ENCODE peak calls at places on chromosome 9, in five cellular contexts. W is IMR-90, F is HCT116, R is neuronal stem cell, S is heart right ventricle. H is an unnamed sample. For H3K27me3, the result is how much of the 10 kb centered on the place peaks cover.

GRCh38 chr9:129561594-129562281 is 59.2 kb downstream of the C9orf50 start:
- DNase-seq in W (peak), F (no peak), R (no peak), S (no peak), H (no peak)

GRCh38 chr9:90894956-90895687 is 93.5 kb downstream of the SYK start:
- DNase-seq in W (no peak), F (no peak), R (no peak), S (no peak), H (no peak)

GRCh38 chr9:127769985-127770904 is 8.2 kb downstream of the SH2D3C start:
- DNase-seq in W (no peak), F (no peak), R (no peak), S (no peak), H (no peak)

GRCh38 chr9:80294318-80294717 is 722.6 kb downstream of the TLE4 start:
- DNase-seq in W (no peak), F (no peak), R (no peak), S (no peak), H (no peak)

GRCh38 chr9:95230046-95230445 is 87.5 kb downstream of the FANCC start:
- DNase-seq in W (no peak), F (no peak), R (no peak), S (no peak), H (no peak)

GRCh38 chr9:2560175-2560574 is 61.4 kb upstream of the VLDLR start:
- DNase-seq in W (no peak), F (no peak), R (no peak), S (no peak), H (no peak)

GRCh38 chr9:32427111-32427873 is 42.8 kb downstream of the ACO1 start:
- DNase-seq in W (peak), F (no peak), R (no peak), S (no peak), H (no peak)

GRCh38 chr9:130382636-130383349 is 62.0 kb upstream of the ASS1 start:
- DNase-seq in W (no peak), F (no peak), R (no peak), S (no peak), H (no peak)

GRCh38 chr9:105332471-105332870 is 88.0 kb downstream of the SLC44A1 start:
- DNase-seq in W (peak), F (no peak), R (no peak), S (no peak), H (no peak)

GRCh38 chr9:27672730-27673129 is 99.4 kb upstream of the C9orf72 start:
- DNase-seq in W (no peak), F (no peak), R (no peak), S (no peak), H (no peak)

GRCh38 chr9:110828148-110828730 is 159.6 kb downstream of the MUSK start:
- DNase-seq in W (peak), F (no peak), R (no peak), S (peak), H (no peak)

GRCh38 chr9:22446950-22447606 is 454 bp downstream of the DMRTA1 start:
- DNase-seq in W (peak), F (no peak), R (peak), S (peak), H (no peak)

GRCh38 chr9:105216440-105217178 is 27.8 kb upstream of the SLC44A1 start:
- DNase-seq in W (no peak), F (no peak), R (no peak), S (peak), H (no peak)

GRCh38 chr9:133874061-133874638 is 118.0 kb downstream of the VAV2 start:
- DNase-seq in W (peak), F (peak), R (no peak), S (no peak), H (no peak)

GRCh38 chr9:23555849-23556248 is 270.2 kb downstream of the ELAVL2 start:
- DNase-seq in W (no peak), F (no peak), R (no peak), S (no peak), H (no peak)

GRCh38 chr9:134689320-134690181 is 47.9 kb downstream of the COL5A1 start:
- DNase-seq in W (peak), F (peak), R (peak), S (peak), H (no peak)

GRCh38 chr9:97808415-97808814 is 44.6 kb upstream of the FOXE1 start:
- DNase-seq in W (no peak), F (no peak), R (no peak), S (no peak), H (no peak)

GRCh38 chr9:100213730-100214477 is 114.9 kb downstream of the INVS start:
- DNase-seq in W (peak), F (no peak), R (no peak), S (no peak), H (no peak)

GRCh38 chr9:134066923-134067851 is 639 bp downstream of the BRD3 start:
- DNase-seq in W (peak), F (no peak), R (no peak), S (no peak), H (peak)

GRCh38 chr9:86891886-86892437 is 55.3 kb downstream of the GAS1 start:
- DNase-seq in W (no peak), F (no peak), R (no peak), S (no peak), H (no peak)

GRCh38 chr9:16150501-16150900 is 597.7 kb downstream of the CCDC171 start:
- DNase-seq in W (no peak), F (no peak), R (no peak), S (peak), H (no peak)

GRCh38 chr9:91817106-91817492 is 132.9 kb downstream of the ROR2 start:
- DNase-seq in W (no peak), F (no peak), R (no peak), S (no peak), H (no peak)

GRCh38 chr9:127934986-127935385 is 2.7 kb downstream of the DPM2 start:
- DNase-seq in W (no peak), F (no peak), R (no peak), S (no peak), H (no peak)

GRCh38 chr9:21576331-21577189 is 94.4 kb upstream of the IFNE start:
- DNase-seq in W (peak), F (peak), R (peak), S (no peak), H (peak)

GRCh38 chr9:18692240-18692639 is 218.3 kb downstream of the ADAMTSL1 start:
- DNase-seq in W (no peak), F (no peak), R (no peak), S (no peak), H (no peak)

GRCh38 chr9:114096866-114097612 is 2.1 kb downstream of the KIF12 start:
- DNase-seq in W (no peak), F (no peak), R (no peak), S (no peak), H (no peak)
- H3K4me3 ChIP-seq in W (no peak), F (no peak), R (no peak), S (no peak), H (no peak)

GRCh38 chr9:76654051-76654461 is 110.2 kb upstream of the PCA3 start:
- DNase-seq in W (no peak), F (no peak), R (no peak), S (no peak), H (no peak)

GRCh38 chr9:76652894-76653293 is 111.3 kb upstream of the PCA3 start:
- DNase-seq in W (peak), F (no peak), R (no peak), S (no peak), H (no peak)

GRCh38 chr9:76649894-76650293 is 114.3 kb upstream of the PCA3 start:
- DNase-seq in W (no peak), F (no peak), R (no peak), S (no peak), H (no peak)

GRCh38 chr9:76651114-76651697 is 113.0 kb upstream of the PCA3 start:
- DNase-seq in W (no peak), F (no peak), R (no peak), S (no peak), H (no peak)

GRCh38 chr9:76650692-76651091 is 113.5 kb upstream of the PCA3 start:
- DNase-seq in W (no peak), F (no peak), R (no peak), S (no peak), H (no peak)
- H3K27ac ChIP-seq in W (peak), F (no peak), R (no peak), S (no peak), H (no peak)

DNA sequence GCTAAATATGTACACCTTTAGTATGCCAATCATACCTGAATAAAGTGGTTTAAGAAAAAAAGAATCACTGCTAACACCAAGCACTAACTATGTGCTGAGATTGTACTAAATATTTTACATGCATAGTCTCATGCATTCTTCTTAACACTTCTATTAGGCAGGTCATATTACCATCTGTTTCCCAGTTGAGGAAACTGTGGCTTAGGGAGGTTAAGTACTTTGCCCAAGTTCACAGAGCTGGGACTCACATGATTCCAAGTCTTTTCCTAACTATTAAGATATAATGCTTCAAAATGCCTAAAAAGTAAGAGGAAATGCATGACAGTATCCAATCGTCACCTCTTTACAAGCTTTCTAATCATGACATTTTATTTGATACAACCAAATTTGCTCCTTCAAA is 69.2 kb upstream of the PLPP6 start:
- DNase-seq in W (no peak), F (no peak), R (no peak), S (no peak), H (no peak)
- H3K27me3 ChIP-seq in W (under half), F (under half), R (under half), S (under half), H (under half)

GRCh38 chr9:34650816-34651215 is 1.2 kb upstream of the IL11RA start:
- DNase-seq in W (peak), F (no peak), R (no peak), S (no peak), H (no peak)

GRCh38 chr9:34651286-34651685 is 699 bp upstream of the IL11RA start:
- DNase-seq in W (peak), F (no peak), R (no peak), S (no peak), H (no peak)

GRCh38 chr9:34653131-34653530 is 1.1 kb downstream of the IL11RA start:
- DNase-seq in W (peak), F (no peak), R (no peak), S (no peak), H (no peak)

GRCh38 chr9:34652608-34653007 is 623 bp downstream of the IL11RA start:
- DNase-seq in W (no peak), F (no peak), R (no peak), S (no peak), H (no peak)

DNA sequence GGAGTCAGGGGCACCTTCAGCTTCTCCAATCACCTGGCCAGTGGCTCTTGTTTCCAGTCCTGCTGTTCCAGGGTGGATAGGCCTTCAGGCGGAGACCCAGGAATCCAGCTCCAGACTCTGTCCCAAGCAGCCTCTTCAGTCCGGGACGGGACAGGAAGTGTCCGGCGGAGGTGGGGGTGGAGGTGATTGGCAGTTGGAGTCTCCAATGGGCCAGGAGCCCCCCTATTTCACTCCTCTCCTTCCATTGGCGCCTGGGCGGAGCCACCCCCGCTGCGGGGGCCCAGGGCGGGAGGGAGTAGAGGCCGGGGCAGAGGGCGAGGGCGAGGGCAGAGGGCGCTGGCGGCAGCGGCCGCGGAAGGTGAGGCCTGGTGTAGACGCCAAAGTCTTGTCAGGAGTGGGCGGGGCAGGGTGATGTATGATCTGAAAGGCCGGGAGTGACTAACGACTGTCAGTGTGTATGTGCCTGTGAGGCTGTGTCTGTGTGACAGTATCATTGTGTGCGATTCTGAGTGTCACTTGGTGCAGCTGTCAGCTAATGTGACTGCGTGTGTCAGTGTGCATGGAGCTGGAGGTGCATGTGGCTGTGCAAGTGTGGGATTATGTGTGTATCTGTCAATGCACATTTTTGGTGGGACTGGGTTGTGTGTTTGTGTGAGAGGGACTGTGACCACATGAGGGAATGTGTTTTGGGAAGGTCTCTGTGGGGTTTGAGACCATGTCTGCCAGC is at the start of gene IL11RA:
- DNase-seq in W (peak), F (peak), R (peak), S (peak), H (no peak)
- H3K4me3 ChIP-seq in W (peak), F (peak), R (peak), S (peak), H (no peak)